ENCODE peak calls at places on chromosomes 4 and X, in five cellular contexts. N is CD8-positive, alpha-beta memory T cell; S is CD8-positive, alpha-beta T cell; B is IMR-90; L is heart right ventricle. O is an unnamed sample.

GRCh38 chr4:8422786-8423185 is 17.7 kb downstream of the ACOX3 start:
- DNase-seq in B (no peak), N (no peak), S (no peak), L (no peak), O (no peak)

GRCh38 chr4:153211986-153212720 is 7.9 kb downstream of the TRIM2 start:
- DNase-seq in B (peak; percentile 77), L (no peak), N (no peak), S (no peak), O (no peak)

GRCh38 chr4:117134386-117134785 is 49.0 kb upstream of the TRAM1L1 start:
- DNase-seq in B (peak; percentile 84), N (no peak), S (no peak), L (no peak), O (no peak)

GRCh38 chr4:188030401-188030800 is 34.8 kb downstream of the ZFP42 start:
- DNase-seq in N (no peak), L (no peak), B (no peak), S (no peak), O (no peak)

GRCh38 chr4:165684177-165684870 is 188.7 kb upstream of the TLL1 start:
- DNase-seq in B (no peak), L (no peak), N (no peak), S (no peak), O (no peak)

GRCh38 chr4:149801416-149801815 is 14.2 kb downstream of the IQCM start:
- DNase-seq in S (no peak), B (no peak), L (no peak), N (no peak), O (no peak)

GRCh38 chr4:1809754-1810502 is 16.8 kb downstream of the FGFR3 start:
- DNase-seq in S (peak; percentile 56), B (peak; percentile 46), N (peak; percentile 64), L (peak; percentile 59), O (peak; percentile 57)

GRCh38 chr4:183256756-183257385 is 63.2 kb downstream of the CLDN22 start:
- DNase-seq in S (peak; percentile 9), N (peak; percentile 54), B (peak; percentile 54), L (peak; percentile 35), O (peak; percentile 44)

GRCh38 chr4:51943221-51943620 is 76.9 kb downstream of the LRRC66 start:
- DNase-seq in N (no peak), B (peak; percentile 28), L (no peak), S (no peak), O (no peak)

GRCh38 chrX:151488677-151489076 is 74.8 kb upstream of the PASD1 start:
- DNase-seq in N (peak; percentile 45), S (peak; percentile 0), L (no peak), B (no peak), O (peak; percentile 3)

GRCh38 chr4:30833206-30833605 is 113.0 kb downstream of the PCDH7 start:
- DNase-seq in L (no peak), S (no peak), B (no peak), N (no peak), O (no peak)

GRCh38 chrX:68932611-68933010 is 103.8 kb downstream of the EFNB1 start:
- DNase-seq in S (no peak), L (peak; percentile 31), B (no peak), N (no peak), O (no peak)

GRCh38 chr4:109256847-109257246 is 45.6 kb downstream of the COL25A1 start:
- DNase-seq in B (no peak), N (no peak), S (no peak), L (no peak), O (no peak)

GRCh38 chr4:14607578-14607977 is 394.7 kb upstream of the CPEB2 start:
- DNase-seq in N (no peak), S (no peak), L (no peak), B (no peak), O (no peak)

GRCh38 chr4:89898304-89898716 is 3.7 kb downstream of the MMRN1 start:
- DNase-seq in N (no peak), S (no peak), B (no peak), L (no peak), O (no peak)
- H3K27ac ChIP-seq in N (no peak overlapping the region), S (no peak overlapping the region), B (no peak overlapping the region), L (no peak overlapping the region), O (no peak overlapping the region)

DNA sequence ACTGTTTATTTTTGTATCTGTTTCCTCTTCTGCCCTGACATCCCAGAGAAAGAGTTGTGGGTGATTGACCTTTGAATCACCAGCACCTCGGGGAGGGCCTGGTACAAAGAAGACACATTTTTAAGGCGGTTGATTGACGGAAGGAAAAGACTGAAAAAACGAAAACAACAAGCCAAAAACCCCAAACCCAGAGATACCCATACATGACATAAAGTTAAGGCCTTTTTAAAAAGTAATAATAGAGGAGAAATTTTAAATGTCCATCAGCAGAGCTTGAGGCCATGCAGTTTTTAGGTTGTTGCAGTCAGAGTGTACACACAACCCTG is 110.0 kb downstream of the GNL3L start:
- DNase-seq in N (no peak), S (no peak), L (no peak), B (no peak), O (no peak)
- H3K4me3 ChIP-seq in N (peak overlapping the region; percentile 81), S (peak overlapping the region; percentile 94), L (peak overlapping the region; percentile 51), B (peak overlapping the region; percentile 31), O (peak overlapping the region; percentile 59)

GRCh38 chrX:153782324-153782723 is 1.5 kb downstream of the SRPK3 start:
- DNase-seq in S (no peak), N (no peak), B (no peak), L (no peak), O (no peak)
- H3K27ac ChIP-seq in S (no peak overlapping the region), N (no peak overlapping the region), B (no peak overlapping the region), L (peak overlapping the region; percentile 88), O (no peak overlapping the region)

GRCh38 chr4:122583906-122584305 is 37.0 kb downstream of the IL21 start:
- DNase-seq in L (no peak), S (no peak), B (peak; percentile 21), N (no peak), O (no peak)

GRCh38 chr4:122588453-122589238 is 32.2 kb downstream of the IL21 start:
- DNase-seq in B (peak; percentile 91), L (no peak), S (no peak), N (no peak), O (no peak)

GRCh38 chr4:122584517-122584916 is 36.3 kb downstream of the IL21 start:
- DNase-seq in B (peak; percentile 82), L (no peak), S (no peak), N (no peak), O (no peak)
- H3K4me3 ChIP-seq in B (no peak overlapping the region), L (no peak overlapping the region), S (no peak overlapping the region), N (no peak overlapping the region), O (no peak overlapping the region)

GRCh38 chr4:41156574-41156973 is 57.8 kb downstream of the APBB2 start:
- DNase-seq in B (peak; percentile 74), S (no peak), N (no peak), L (no peak), O (no peak)

GRCh38 chr4:41154814-41155177 is 59.5 kb downstream of the APBB2 start:
- DNase-seq in L (no peak), S (no peak), N (no peak), B (no peak), O (no peak)

GRCh38 chr4:41154001-41154813 is 60.1 kb downstream of the APBB2 start:
- DNase-seq in S (no peak), L (no peak), N (no peak), B (no peak), O (no peak)

GRCh38 chr4:41157009-41157408 is 57.3 kb downstream of the APBB2 start:
- DNase-seq in L (no peak), N (no peak), S (no peak), B (no peak), O (no peak)

DNA sequence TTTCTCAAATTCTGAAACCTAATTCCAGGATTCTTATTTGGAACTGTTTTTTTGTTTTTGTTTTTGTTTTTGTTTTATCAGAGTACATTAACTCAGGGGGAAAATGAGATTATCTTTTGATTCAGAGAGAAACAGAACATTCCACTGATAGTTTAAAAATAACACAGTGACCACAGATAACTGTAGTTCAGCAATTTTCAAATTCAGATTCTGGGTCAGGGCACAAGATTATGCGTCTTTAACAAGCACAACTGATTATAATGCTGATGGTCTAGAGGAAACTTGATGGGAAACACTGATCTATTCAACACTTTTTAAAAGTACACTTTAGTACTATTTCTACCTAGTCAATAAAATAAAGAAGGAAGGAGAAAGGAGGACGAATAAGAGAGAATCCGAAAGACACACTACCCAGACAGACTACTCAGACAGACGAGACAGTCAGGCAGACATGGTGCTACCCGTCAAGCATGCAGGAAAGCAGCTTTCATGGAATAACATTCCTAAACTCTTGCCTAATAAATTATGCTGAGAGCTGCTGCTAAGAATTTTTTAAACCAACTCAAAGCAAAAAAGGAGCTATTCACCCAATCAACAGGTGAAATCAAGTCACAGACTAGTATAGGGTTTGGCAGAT is 59.0 kb downstream of the APBB2 start:
- DNase-seq in L (no peak), B (peak; percentile 80), S (no peak), N (no peak), O (no peak)
- H3K27ac ChIP-seq in L (peak overlapping the region; percentile 26), B (no peak overlapping the region), S (no peak overlapping the region), N (no peak overlapping the region), O (no peak overlapping the region)

DNA sequence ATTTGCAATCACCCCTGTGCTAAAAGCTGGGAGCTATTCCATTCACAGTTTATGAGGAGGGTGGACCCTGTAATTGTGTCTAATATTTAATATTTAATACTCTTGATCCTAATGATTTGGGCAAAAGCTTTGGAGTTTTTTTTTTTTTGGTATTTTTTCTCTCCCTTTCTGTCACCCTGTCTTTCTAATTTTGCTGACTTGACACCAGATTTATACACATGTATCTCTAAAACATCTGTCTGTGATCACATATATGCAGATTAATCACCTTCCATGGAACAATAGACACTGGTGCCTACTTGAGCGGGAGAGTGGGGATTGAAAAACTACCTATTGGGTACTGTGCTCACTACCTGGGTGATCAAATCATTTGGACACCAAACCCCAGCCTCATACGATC is 18.7 kb upstream of the ANTXR2 start:
- DNase-seq in L (no peak), B (no peak), S (no peak), N (no peak), O (no peak)
- H3K4me3 ChIP-seq in L (no peak overlapping the region), B (no peak overlapping the region), S (no peak overlapping the region), N (no peak overlapping the region), O (no peak overlapping the region)

DNA sequence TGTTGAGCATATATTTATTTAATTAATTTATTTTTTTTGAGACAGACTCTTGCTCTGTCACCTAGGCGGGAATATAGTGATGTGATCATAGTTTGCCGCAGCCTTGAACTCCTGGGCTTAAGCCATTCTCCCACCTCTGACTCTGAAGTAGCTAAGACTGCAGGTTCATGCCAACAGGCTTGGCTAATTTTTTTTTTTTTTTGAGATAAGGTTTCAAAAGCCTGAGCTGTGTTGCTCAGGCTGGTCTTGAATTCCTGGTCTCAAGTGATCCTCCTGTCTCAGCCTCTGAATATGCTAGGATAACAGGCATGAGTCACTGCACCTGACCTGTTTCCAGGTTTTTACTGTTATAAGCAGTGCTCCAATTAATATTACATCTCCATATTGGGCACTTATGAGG is 4.8 kb downstream of the ADD1 start:
- DNase-seq in L (no peak), B (peak; percentile 28), N (no peak), S (no peak), O (no peak)
- H3K27ac ChIP-seq in L (no peak overlapping the region), B (no peak overlapping the region), N (no peak overlapping the region), S (no peak overlapping the region), O (no peak overlapping the region)

GRCh38 chr4:101968364-101968763 is 177.8 kb downstream of the BANK1 start:
- DNase-seq in N (no peak), B (no peak), L (no peak), S (no peak), O (no peak)

GRCh38 chr4:101967697-101968346 is 177.3 kb downstream of the BANK1 start:
- DNase-seq in S (no peak), N (no peak), B (no peak), L (no peak), O (no peak)

GRCh38 chr4:101969965-101970364 is 179.4 kb downstream of the BANK1 start:
- DNase-seq in B (no peak), L (no peak), N (no peak), S (no peak), O (no peak)

GRCh38 chr4:101972791-101973190 is 182.3 kb downstream of the BANK1 start:
- DNase-seq in L (no peak), B (no peak), N (no peak), S (no peak), O (no peak)

GRCh38 chr4:101970555-101970954 is 180.0 kb downstream of the BANK1 start:
- DNase-seq in B (no peak), N (no peak), L (no peak), S (no peak), O (no peak)
- H3K4me3 ChIP-seq in B (no peak overlapping the region), N (no peak overlapping the region), L (no peak overlapping the region), S (no peak overlapping the region), O (no peak overlapping the region)

O was measured in CD4-positive, alpha-beta memory T cell.